ENCODE peak calls at places on chromosomes 5 and 9, in seven cellular contexts. K is A549, D is transverse colon, L is heart left ventricle, N is Peyer's patch, S is Right ventricle myocardium superior, R is NCI-H1048. Y is an unnamed sample.

GRCh38 chr9:124213396-124213795 is 44.4 kb upstream of the NEK6 start:
- DNase-seq in K (no peak), D (no peak), L (no peak), N (no peak), S (no peak), R (no peak), Y (no peak)

GRCh38 chr5:84478603-84479002 is 93.9 kb upstream of the EDIL3 start:
- DNase-seq in K (no peak), D (no peak), L (no peak), N (no peak), S (no peak), R (no peak), Y (no peak)

GRCh38 chr9:134533850-134534585 is 107.6 kb upstream of the COL5A1 start:
- DNase-seq in K (no peak), D (no peak), L (no peak), N (no peak), S (peak), R (no peak), Y (no peak)

GRCh38 chr5:33299621-33300208 is 141.1 kb upstream of the TARS1 start:
- DNase-seq in K (peak), D (peak), L (no peak), N (no peak), S (no peak), R (no peak), Y (no peak)

GRCh38 chr5:41863871-41864486 is 6.2 kb downstream of the OXCT1 start:
- DNase-seq in K (no peak), D (no peak), L (no peak), N (no peak), S (no peak), R (no peak), Y (no peak)

GRCh38 chr5:151108566-151108965 is 27.7 kb upstream of the TNIP1 start:
- DNase-seq in K (no peak), D (no peak), L (peak), N (peak), S (no peak), R (no peak), Y (no peak)

GRCh38 chr5:89546658-89547057 is 663.7 kb upstream of the MEF2C start:
- DNase-seq in K (no peak), D (no peak), L (no peak), N (no peak), S (no peak), R (no peak), Y (no peak)

GRCh38 chr5:177329883-177330282 is 18.2 kb upstream of the MXD3 start:
- DNase-seq in K (no peak), D (no peak), L (no peak), N (peak), S (no peak), R (no peak), Y (no peak)

GRCh38 chr5:90645024-90645610 is 86.5 kb downstream of the ADGRV1 start:
- DNase-seq in K (no peak), D (no peak), L (no peak), N (no peak), S (no peak), R (no peak), Y (no peak)

GRCh38 chr5:151222769-151223446 is 984 bp downstream of the CCDC69 start:
- DNase-seq in K (no peak), D (peak), L (peak), N (no peak), S (peak), R (no peak), Y (no peak)

GRCh38 chr5:166726406-166726805 is 1565.0 kb upstream of the WWC1 start:
- DNase-seq in K (no peak), D (no peak), L (no peak), N (no peak), S (no peak), R (no peak), Y (no peak)

GRCh38 chr9:126342621-126343031 is 16.0 kb downstream of the MVB12B start:
- DNase-seq in K (no peak), D (no peak), L (no peak), N (no peak), S (no peak), R (no peak), Y (no peak)

GRCh38 chr9:133992780-133993634 is 883 bp upstream of the VAV2 start:
- DNase-seq in K (peak), D (peak), L (peak), N (peak), S (peak), R (peak), Y (peak)

GRCh38 chr9:37706290-37706689 is 47.3 kb upstream of the TRMT10B start:
- DNase-seq in K (no peak), D (no peak), L (no peak), N (no peak), S (no peak), R (no peak), Y (no peak)

Y was measured in PC-9.